ENCODE peak calls at places on chromosomes 5 and 9, in eight cellular contexts. One of them, this sample, is unnamed.

GRCh38 chr5:86613459-86613858 is 4.3 kb upstream of the COX7C start:
- DNase-seq in AG04450: no peak
- DNase-seq in Panc1: no peak
- DNase-seq in left ventricle myocardium inferior: no peak
- DNase-seq in CD8-positive, alpha-beta T cell: no peak
- DNase-seq in AG09309: no peak
- DNase-seq in fibroblast of mammary gland: peak
- DNase-seq in coronary artery: no peak
- DNase-seq in this sample: no peak

GRCh38 chr9:113139225-113139829 is 11.5 kb upstream of the SLC31A2 start:
- DNase-seq in AG04450: no peak
- DNase-seq in Panc1: no peak
- DNase-seq in left ventricle myocardium inferior: no peak
- DNase-seq in CD8-positive, alpha-beta T cell: no peak
- DNase-seq in AG09309: no peak
- DNase-seq in fibroblast of mammary gland: no peak
- DNase-seq in coronary artery: no peak
- DNase-seq in this sample: no peak

GRCh38 chr9:134378901-134379338 is 52.7 kb downstream of the RXRA start:
- DNase-seq in AG04450: no peak
- DNase-seq in Panc1: no peak
- DNase-seq in left ventricle myocardium inferior: peak
- DNase-seq in CD8-positive, alpha-beta T cell: no peak
- DNase-seq in AG09309: no peak
- DNase-seq in fibroblast of mammary gland: peak
- DNase-seq in coronary artery: no peak
- DNase-seq in this sample: peak

GRCh38 chr9:127921592-127922120 is 4.8 kb upstream of the ST6GALNAC4 start:
- DNase-seq in AG04450: no peak
- DNase-seq in Panc1: no peak
- DNase-seq in left ventricle myocardium inferior: peak
- DNase-seq in CD8-positive, alpha-beta T cell: peak
- DNase-seq in AG09309: no peak
- DNase-seq in fibroblast of mammary gland: peak
- DNase-seq in coronary artery: no peak
- DNase-seq in this sample: peak

GRCh38 chr5:56512314-56512996 is 279.3 kb upstream of the ANKRD55 start:
- DNase-seq in AG04450: no peak
- DNase-seq in Panc1: no peak
- DNase-seq in left ventricle myocardium inferior: peak
- DNase-seq in CD8-positive, alpha-beta T cell: no peak
- DNase-seq in AG09309: no peak
- DNase-seq in fibroblast of mammary gland: peak
- DNase-seq in coronary artery: peak
- DNase-seq in this sample: peak

GRCh38 chr5:68093455-68094159 is 121.9 kb upstream of the PIK3R1 start:
- DNase-seq in AG04450: no peak
- DNase-seq in Panc1: no peak
- DNase-seq in left ventricle myocardium inferior: no peak
- DNase-seq in CD8-positive, alpha-beta T cell: no peak
- DNase-seq in AG09309: no peak
- DNase-seq in fibroblast of mammary gland: no peak
- DNase-seq in coronary artery: no peak
- DNase-seq in this sample: no peak

GRCh38 chr5:11851402-11851801 is 52.8 kb downstream of the CTNND2 start:
- DNase-seq in AG04450: no peak
- DNase-seq in Panc1: no peak
- DNase-seq in left ventricle myocardium inferior: no peak
- DNase-seq in CD8-positive, alpha-beta T cell: no peak
- DNase-seq in AG09309: no peak
- DNase-seq in fibroblast of mammary gland: peak
- DNase-seq in coronary artery: no peak
- DNase-seq in this sample: no peak

GRCh38 chr9:70260606-70261005 is 1.8 kb downstream of the SMC5 start:
- DNase-seq in AG04450: no peak
- DNase-seq in Panc1: no peak
- DNase-seq in left ventricle myocardium inferior: no peak
- DNase-seq in CD8-positive, alpha-beta T cell: no peak
- DNase-seq in AG09309: no peak
- DNase-seq in fibroblast of mammary gland: no peak
- DNase-seq in coronary artery: no peak
- DNase-seq in this sample: no peak

GRCh38 chr9:96140401-96141180 is 161.4 kb downstream of the HSD17B3 start:
- DNase-seq in AG04450: no peak
- DNase-seq in Panc1: no peak
- DNase-seq in left ventricle myocardium inferior: no peak
- DNase-seq in CD8-positive, alpha-beta T cell: no peak
- DNase-seq in AG09309: no peak
- DNase-seq in fibroblast of mammary gland: no peak
- DNase-seq in coronary artery: no peak
- DNase-seq in this sample: no peak

GRCh38 chr5:172420215-172420934 is 34.0 kb downstream of the SH3PXD2B start:
- DNase-seq in AG04450: peak
- DNase-seq in Panc1: no peak
- DNase-seq in left ventricle myocardium inferior: peak
- DNase-seq in CD8-positive, alpha-beta T cell: no peak
- DNase-seq in AG09309: peak
- DNase-seq in fibroblast of mammary gland: peak
- DNase-seq in coronary artery: peak
- DNase-seq in this sample: peak

DNA sequence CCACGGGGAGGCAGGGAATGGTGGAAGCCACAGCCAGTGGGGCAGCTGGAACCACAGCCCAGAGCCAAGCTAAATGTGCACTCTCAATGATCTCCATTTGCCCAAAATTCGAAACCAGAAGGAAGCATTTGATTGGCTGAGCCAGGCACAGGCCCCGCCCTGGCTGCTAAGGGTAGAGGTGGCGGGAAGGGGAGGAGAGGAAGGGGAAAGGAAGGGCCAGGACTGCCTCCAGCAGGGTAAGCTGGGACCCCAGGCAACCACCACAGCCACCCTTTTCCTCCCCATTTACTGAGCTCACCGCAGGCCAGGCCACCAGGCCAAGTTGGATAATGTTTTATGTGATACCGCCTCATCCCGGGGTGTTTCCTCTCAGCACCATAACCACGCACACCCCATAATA is 100.3 kb upstream of the RAPGEF1 start:
- DNase-seq in AG04450: no peak
- DNase-seq in Panc1: no peak
- DNase-seq in left ventricle myocardium inferior: no peak
- DNase-seq in CD8-positive, alpha-beta T cell: no peak
- DNase-seq in AG09309: no peak
- DNase-seq in fibroblast of mammary gland: no peak
- DNase-seq in coronary artery: no peak
- DNase-seq in this sample: peak
- TF ChIP-seq CTCF in AG04450: no peak
- TF ChIP-seq CTCF in Panc1: no peak
- TF ChIP-seq CTCF in left ventricle myocardium inferior: no peak
- TF ChIP-seq CTCF in CD8-positive, alpha-beta T cell: no peak
- TF ChIP-seq CTCF in AG09309: no peak
- TF ChIP-seq CTCF in fibroblast of mammary gland: no peak
- TF ChIP-seq CTCF in coronary artery: no peak
- TF ChIP-seq CTCF in this sample: no peak

GRCh38 chr9:115276621-115277020 is 158.7 kb upstream of the TNC start:
- DNase-seq in AG04450: no peak
- DNase-seq in Panc1: no peak
- DNase-seq in left ventricle myocardium inferior: no peak
- DNase-seq in CD8-positive, alpha-beta T cell: no peak
- DNase-seq in AG09309: no peak
- DNase-seq in fibroblast of mammary gland: peak
- DNase-seq in coronary artery: no peak
- DNase-seq in this sample: no peak
- H3K4me3 ChIP-seq in AG04450: no peak
- H3K4me3 ChIP-seq in Panc1: no peak
- H3K4me3 ChIP-seq in left ventricle myocardium inferior: no peak
- H3K4me3 ChIP-seq in CD8-positive, alpha-beta T cell: no peak
- H3K4me3 ChIP-seq in AG09309: no peak
- H3K4me3 ChIP-seq in fibroblast of mammary gland: no peak
- H3K4me3 ChIP-seq in coronary artery: no peak
- H3K4me3 ChIP-seq in this sample: no peak

DNA sequence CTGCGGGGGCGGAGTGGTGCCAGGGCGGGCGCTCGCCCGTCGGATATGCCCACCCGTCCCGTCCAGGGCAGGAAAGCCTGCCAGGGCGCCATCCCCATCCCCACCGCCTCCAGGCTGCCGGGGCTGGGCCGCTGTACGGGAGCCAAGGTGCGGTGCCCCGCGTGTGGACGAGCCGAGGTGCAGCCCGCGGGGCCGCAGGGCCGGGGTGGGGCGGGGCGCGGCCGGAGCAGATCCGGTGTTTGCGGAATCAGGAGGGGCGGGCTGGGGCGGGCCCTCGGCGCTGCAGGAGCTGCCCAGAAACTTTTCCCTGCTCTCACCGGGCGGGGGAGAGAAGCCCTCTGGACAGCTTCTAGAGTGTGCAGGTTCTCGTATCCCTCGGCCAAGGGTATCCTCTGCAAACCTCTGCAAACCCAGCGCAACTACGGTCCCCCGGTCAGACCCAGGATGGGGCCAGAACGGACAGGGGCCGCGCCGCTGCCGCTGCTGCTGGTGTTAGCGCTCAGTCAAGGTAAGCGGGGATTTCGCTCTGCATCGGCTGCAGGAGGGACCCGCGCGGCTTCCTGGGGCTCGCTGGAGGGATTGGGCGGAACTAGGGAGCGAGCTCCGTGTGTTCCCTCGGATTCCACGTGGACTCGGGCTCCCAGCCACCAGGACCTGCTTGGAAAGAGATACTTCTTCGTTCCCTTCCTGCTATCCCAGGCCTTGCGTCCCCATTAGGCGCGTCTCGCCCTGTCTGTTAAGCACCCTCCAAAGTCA is at the start of gene ITGA2:
- DNase-seq in AG04450: no peak
- DNase-seq in Panc1: no peak
- DNase-seq in left ventricle myocardium inferior: peak
- DNase-seq in CD8-positive, alpha-beta T cell: peak
- DNase-seq in AG09309: no peak
- DNase-seq in fibroblast of mammary gland: peak
- DNase-seq in coronary artery: no peak
- DNase-seq in this sample: peak
- TF ChIP-seq CTCF in AG04450: no peak
- TF ChIP-seq CTCF in Panc1: no peak
- TF ChIP-seq CTCF in left ventricle myocardium inferior: no peak
- TF ChIP-seq CTCF in CD8-positive, alpha-beta T cell: no peak
- TF ChIP-seq CTCF in AG09309: no peak
- TF ChIP-seq CTCF in fibroblast of mammary gland: no peak
- TF ChIP-seq CTCF in coronary artery: no peak
- TF ChIP-seq CTCF in this sample: no peak

DNA sequence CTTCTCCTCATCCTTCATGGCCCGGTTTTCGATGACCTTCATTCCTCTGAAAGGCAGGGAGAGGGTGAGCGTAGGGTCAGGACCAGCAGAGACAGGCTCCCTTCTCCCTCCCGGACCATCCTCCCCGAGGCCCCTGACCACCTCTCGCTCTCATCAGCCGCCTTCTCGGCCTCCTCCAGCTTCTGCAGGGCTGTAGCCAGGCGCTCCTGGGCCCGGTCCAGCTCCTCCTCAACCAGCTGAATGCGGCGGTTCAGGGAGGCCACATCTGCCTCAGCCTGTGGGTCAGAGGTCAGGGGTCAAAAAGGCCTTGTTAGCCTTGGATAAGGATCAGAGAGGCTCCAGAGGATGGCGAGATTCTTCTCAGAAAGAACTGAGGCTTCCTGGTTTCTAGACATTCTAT is 4.2 kb downstream of the TPM2 start:
- DNase-seq in AG04450: no peak
- DNase-seq in Panc1: no peak
- DNase-seq in left ventricle myocardium inferior: no peak
- DNase-seq in CD8-positive, alpha-beta T cell: no peak
- DNase-seq in AG09309: no peak
- DNase-seq in fibroblast of mammary gland: no peak
- DNase-seq in coronary artery: no peak
- DNase-seq in this sample: no peak
- H3K4me3 ChIP-seq in AG04450: peak
- H3K4me3 ChIP-seq in Panc1: no peak
- H3K4me3 ChIP-seq in left ventricle myocardium inferior: peak
- H3K4me3 ChIP-seq in CD8-positive, alpha-beta T cell: no peak
- H3K4me3 ChIP-seq in AG09309: no peak
- H3K4me3 ChIP-seq in fibroblast of mammary gland: no peak
- H3K4me3 ChIP-seq in coronary artery: peak
- H3K4me3 ChIP-seq in this sample: peak

GRCh38 chr9:76458903-76459690 is at the start of gene GCNT1:
- DNase-seq in AG04450: no peak
- DNase-seq in Panc1: no peak
- DNase-seq in left ventricle myocardium inferior: peak
- DNase-seq in CD8-positive, alpha-beta T cell: peak
- DNase-seq in AG09309: no peak
- DNase-seq in fibroblast of mammary gland: peak
- DNase-seq in coronary artery: peak
- DNase-seq in this sample: peak
- TF ChIP-seq CTCF in AG04450: peak
- TF ChIP-seq CTCF in Panc1: peak
- TF ChIP-seq CTCF in left ventricle myocardium inferior: peak
- TF ChIP-seq CTCF in CD8-positive, alpha-beta T cell: no peak
- TF ChIP-seq CTCF in AG09309: peak
- TF ChIP-seq CTCF in fibroblast of mammary gland: peak
- TF ChIP-seq CTCF in coronary artery: no peak
- TF ChIP-seq CTCF in this sample: no peak

This sample was measured in psoas muscle.